ENCODE peak calls at places on chromosomes 2 and 18, in six cellular contexts. One of them, this sample, is unnamed. For H3K27me3, the result is how much of the 10 kb centered on the place peaks cover.

GRCh38 chr2:143885461-143885860 is 634.5 kb downstream of the ZEB2 start:
- DNase-seq in tibial artery: no peak
- DNase-seq in stomach: no peak
- DNase-seq in dorsolateral prefrontal cortex: no peak
- DNase-seq in SJSA1: no peak
- DNase-seq in adipocyte: no peak
- DNase-seq in this sample: no peak

GRCh38 chr2:61247204-61247812 is 85.3 kb downstream of the C2orf74 start:
- DNase-seq in SJSA1: no peak
- DNase-seq in dorsolateral prefrontal cortex: no peak
- DNase-seq in adipocyte: peak
- DNase-seq in tibial artery: no peak
- DNase-seq in stomach: no peak
- DNase-seq in this sample: no peak

GRCh38 chr2:120759543-120760331 is 24.1 kb downstream of the GLI2 start:
- DNase-seq in adipocyte: no peak
- DNase-seq in dorsolateral prefrontal cortex: no peak
- DNase-seq in tibial artery: peak
- DNase-seq in SJSA1: no peak
- DNase-seq in stomach: no peak
- DNase-seq in this sample: no peak

GRCh38 chr18:64111950-64112349 is 36.9 kb downstream of the LINC00305 start:
- DNase-seq in stomach: no peak
- DNase-seq in SJSA1: no peak
- DNase-seq in adipocyte: no peak
- DNase-seq in tibial artery: no peak
- DNase-seq in dorsolateral prefrontal cortex: no peak
- DNase-seq in this sample: no peak

GRCh38 chr2:3198119-3198518 is 179.5 kb downstream of the EIPR1 start:
- DNase-seq in stomach: no peak
- DNase-seq in adipocyte: no peak
- DNase-seq in tibial artery: no peak
- DNase-seq in SJSA1: no peak
- DNase-seq in dorsolateral prefrontal cortex: peak
- DNase-seq in this sample: no peak

GRCh38 chr2:85631316-85631715 is 15.3 kb downstream of the USP39 start:
- DNase-seq in tibial artery: no peak
- DNase-seq in stomach: no peak
- DNase-seq in dorsolateral prefrontal cortex: no peak
- DNase-seq in adipocyte: no peak
- DNase-seq in SJSA1: no peak
- DNase-seq in this sample: no peak

GRCh38 chr2:63048367-63049171 is 2.1 kb upstream of the OTX1 start:
- DNase-seq in SJSA1: no peak
- DNase-seq in dorsolateral prefrontal cortex: no peak
- DNase-seq in stomach: no peak
- DNase-seq in adipocyte: no peak
- DNase-seq in tibial artery: no peak
- DNase-seq in this sample: no peak

GRCh38 chr18:74092922-74093321 is 54.7 kb downstream of the FBXO15 start:
- DNase-seq in tibial artery: no peak
- DNase-seq in adipocyte: no peak
- DNase-seq in stomach: no peak
- DNase-seq in dorsolateral prefrontal cortex: no peak
- DNase-seq in SJSA1: no peak
- DNase-seq in this sample: no peak

GRCh38 chr2:228782281-228782680 is 488.8 kb downstream of the PID1 start:
- DNase-seq in stomach: no peak
- DNase-seq in tibial artery: no peak
- DNase-seq in adipocyte: no peak
- DNase-seq in dorsolateral prefrontal cortex: no peak
- DNase-seq in SJSA1: no peak
- DNase-seq in this sample: no peak

GRCh38 chr2:15269043-15269442 is 292.1 kb downstream of the NBAS start:
- DNase-seq in tibial artery: no peak
- DNase-seq in SJSA1: no peak
- DNase-seq in adipocyte: no peak
- DNase-seq in stomach: no peak
- DNase-seq in dorsolateral prefrontal cortex: no peak
- DNase-seq in this sample: no peak

GRCh38 chr2:24456610-24457556 is 34.2 kb upstream of the NCOA1 start:
- DNase-seq in adipocyte: peak
- DNase-seq in stomach: peak
- DNase-seq in dorsolateral prefrontal cortex: peak
- DNase-seq in tibial artery: peak
- DNase-seq in SJSA1: peak
- DNase-seq in this sample: no peak

GRCh38 chr2:42141687-42142475 is 27.3 kb upstream of the EML4 start:
- DNase-seq in adipocyte: peak
- DNase-seq in stomach: peak
- DNase-seq in dorsolateral prefrontal cortex: no peak
- DNase-seq in tibial artery: peak
- DNase-seq in SJSA1: peak
- DNase-seq in this sample: no peak

GRCh38 chr2:183038341-183039300 is at the start of gene NCKAP1:
- DNase-seq in adipocyte: peak
- DNase-seq in dorsolateral prefrontal cortex: peak
- DNase-seq in SJSA1: peak
- DNase-seq in stomach: peak
- DNase-seq in tibial artery: peak
- DNase-seq in this sample: peak
- H3K27me3 ChIP-seq in adipocyte: under half
- H3K27me3 ChIP-seq in dorsolateral prefrontal cortex: under half
- H3K27me3 ChIP-seq in SJSA1: under half
- H3K27me3 ChIP-seq in stomach: under half
- H3K27me3 ChIP-seq in tibial artery: under half
- H3K27me3 ChIP-seq in this sample: half or more

DNA sequence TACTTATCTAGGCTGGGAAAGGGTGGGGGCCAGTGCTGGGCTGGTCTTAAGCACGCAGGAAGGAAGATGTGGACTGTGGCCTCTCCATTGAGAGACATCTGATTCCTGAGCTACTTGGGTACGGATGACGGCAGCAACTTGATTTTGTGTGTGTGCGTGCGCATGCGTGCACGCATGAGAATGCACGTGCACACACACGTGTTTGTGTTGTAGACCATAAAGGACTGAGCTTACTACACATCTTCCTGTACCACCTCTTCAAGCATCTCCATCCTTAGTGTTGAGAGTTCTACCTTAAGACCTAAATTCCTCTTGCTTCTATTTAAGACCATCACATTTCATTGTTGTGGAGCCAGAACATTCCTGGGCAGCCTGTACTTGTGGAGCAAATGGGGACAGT is 9.5 kb downstream of the WNT6 start:
- DNase-seq in tibial artery: no peak
- DNase-seq in dorsolateral prefrontal cortex: no peak
- DNase-seq in adipocyte: no peak
- DNase-seq in SJSA1: no peak
- DNase-seq in stomach: no peak
- DNase-seq in this sample: no peak
- H3K27me3 ChIP-seq in tibial artery: half or more
- H3K27me3 ChIP-seq in dorsolateral prefrontal cortex: under half
- H3K27me3 ChIP-seq in adipocyte: half or more
- H3K27me3 ChIP-seq in SJSA1: half or more
- H3K27me3 ChIP-seq in stomach: under half
- H3K27me3 ChIP-seq in this sample: under half

GRCh38 chr2:27262379-27263286 is at the start of gene SLC30A3:
- DNase-seq in SJSA1: peak
- DNase-seq in dorsolateral prefrontal cortex: peak
- DNase-seq in stomach: peak
- DNase-seq in tibial artery: peak
- DNase-seq in adipocyte: peak
- DNase-seq in this sample: peak

GRCh38 chr2:27264253-27264752 is 1.5 kb upstream of the SLC30A3 start:
- DNase-seq in stomach: no peak
- DNase-seq in SJSA1: no peak
- DNase-seq in tibial artery: no peak
- DNase-seq in dorsolateral prefrontal cortex: no peak
- DNase-seq in adipocyte: peak
- DNase-seq in this sample: no peak

GRCh38 chr2:27261926-27262298 is 935 bp downstream of the SLC30A3 start:
- DNase-seq in adipocyte: no peak
- DNase-seq in stomach: no peak
- DNase-seq in dorsolateral prefrontal cortex: peak
- DNase-seq in tibial artery: no peak
- DNase-seq in SJSA1: no peak
- DNase-seq in this sample: no peak

GRCh38 chr2:27263287-27264252 is 723 bp upstream of the SLC30A3 start:
- DNase-seq in stomach: no peak
- DNase-seq in SJSA1: no peak
- DNase-seq in adipocyte: no peak
- DNase-seq in tibial artery: no peak
- DNase-seq in dorsolateral prefrontal cortex: no peak
- DNase-seq in this sample: no peak

GRCh38 chr2:27261241-27261925 is 1.5 kb downstream of the SLC30A3 start:
- DNase-seq in adipocyte: no peak
- DNase-seq in SJSA1: no peak
- DNase-seq in tibial artery: no peak
- DNase-seq in stomach: no peak
- DNase-seq in dorsolateral prefrontal cortex: no peak
- DNase-seq in this sample: no peak
- H3K27me3 ChIP-seq in adipocyte: half or more
- H3K27me3 ChIP-seq in SJSA1: half or more
- H3K27me3 ChIP-seq in tibial artery: half or more
- H3K27me3 ChIP-seq in stomach: under half
- H3K27me3 ChIP-seq in dorsolateral prefrontal cortex: under half
- H3K27me3 ChIP-seq in this sample: half or more

DNA sequence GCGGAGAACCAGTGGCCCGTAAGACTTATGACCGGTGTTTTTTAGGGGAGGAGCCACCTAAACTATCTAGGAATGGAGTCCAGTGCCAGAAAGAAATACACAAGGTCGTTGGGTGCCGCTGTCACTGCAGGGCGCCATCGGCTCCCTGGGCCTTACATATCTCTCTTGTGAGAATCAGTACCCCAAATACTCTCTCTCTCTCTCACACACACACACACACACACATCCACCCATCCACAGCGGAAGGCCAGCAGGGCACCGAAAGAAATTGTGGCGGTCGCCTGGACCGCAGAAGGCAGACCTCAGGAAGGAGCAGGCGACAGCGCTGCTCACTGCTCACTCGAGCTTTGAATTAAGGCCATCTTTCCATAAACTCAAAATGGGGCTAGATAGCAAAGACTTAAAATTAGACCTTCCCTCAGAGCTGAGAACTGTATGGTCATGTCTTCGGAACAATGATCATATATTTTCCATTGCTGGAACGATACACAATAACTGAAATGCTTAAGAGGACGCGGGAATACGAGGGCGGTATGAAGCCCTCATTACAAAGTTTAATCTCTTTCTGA is 10.3 kb downstream of the NR4A2 start:
- DNase-seq in dorsolateral prefrontal cortex: no peak
- DNase-seq in tibial artery: no peak
- DNase-seq in stomach: no peak
- DNase-seq in SJSA1: no peak
- DNase-seq in adipocyte: no peak
- DNase-seq in this sample: no peak
- H3K27me3 ChIP-seq in dorsolateral prefrontal cortex: under half
- H3K27me3 ChIP-seq in tibial artery: under half
- H3K27me3 ChIP-seq in stomach: under half
- H3K27me3 ChIP-seq in SJSA1: under half
- H3K27me3 ChIP-seq in adipocyte: under half
- H3K27me3 ChIP-seq in this sample: half or more